ENCODE peak calls at places on chromosomes 11 and 22, in six cellular contexts. K is thoracic aorta; V is activated CD4-positive, CD25-positive, alpha-beta regulatory T cell; O is CD4-positive, alpha-beta T cell; T is IMR-90; Y is kidney. M is an unnamed sample.

GRCh38 chr22:45908961-45909360 is 68.0 kb downstream of the WNT7B start:
- DNase-seq in K (no peak), T (no peak), V (no peak), O (no peak), Y (no peak), M (no peak)

GRCh38 chr22:46936378-46936916 is 174.0 kb downstream of the TBC1D22A start:
- DNase-seq in V (no peak), O (no peak), Y (no peak), T (no peak), K (no peak), M (peak)

GRCh38 chr11:65864758-65865471 is 4.7 kb downstream of the MUS81 start:
- DNase-seq in T (no peak), K (no peak), Y (peak), O (no peak), V (no peak), M (no peak)

GRCh38 chr11:19398772-19399542 is 158.2 kb upstream of the E2F8 start:
- DNase-seq in K (no peak), Y (peak), O (no peak), V (no peak), T (peak), M (no peak)

GRCh38 chr11:69666261-69666660 is 8.9 kb downstream of the LTO1 start:
- DNase-seq in K (no peak), V (no peak), O (peak), Y (peak), T (no peak), M (no peak)

GRCh38 chr22:41971431-41971830 is 2.2 kb downstream of the SEPTIN3 start:
- DNase-seq in K (no peak), V (no peak), Y (no peak), T (no peak), O (no peak), M (no peak)

GRCh38 chr11:122393209-122393850 is 262.2 kb upstream of the UBASH3B start:
- DNase-seq in Y (no peak), T (no peak), V (no peak), K (no peak), O (no peak), M (no peak)

GRCh38 chr22:48940988-48941902 is 886.4 kb downstream of the BRD1 start:
- DNase-seq in V (no peak), K (no peak), O (peak), Y (no peak), T (no peak), M (no peak)

GRCh38 chr11:94933225-94934130 is 39.9 kb downstream of the CWC15 start:
- DNase-seq in O (no peak), K (no peak), Y (no peak), V (no peak), T (peak), M (peak)

GRCh38 chr11:117071344-117071787 is 26.9 kb downstream of the SIK3 start:
- DNase-seq in Y (no peak), O (no peak), V (no peak), T (no peak), K (no peak), M (peak)

GRCh38 chr11:18705651-18706281 is 7.2 kb downstream of the TMEM86A start:
- DNase-seq in K (no peak), T (no peak), O (no peak), V (no peak), Y (peak), M (no peak)

GRCh38 chr11:124799384-124800225 is 601 bp downstream of the MSANTD2 start:
- DNase-seq in Y (peak), T (peak), V (peak), O (peak), K (no peak), M (no peak)

GRCh38 chr11:26276798-26277424 is 55.0 kb upstream of the ANO3 start:
- DNase-seq in K (no peak), Y (no peak), T (peak), V (no peak), O (no peak), M (peak)

GRCh38 chr22:32327596-32328171 is 30.0 kb upstream of the RFPL3 start:
- DNase-seq in O (no peak), Y (no peak), T (no peak), V (no peak), K (no peak), M (no peak)

GRCh38 chr22:49833340-49834007 is 5.8 kb upstream of the BRD1 start:
- DNase-seq in O (no peak), V (no peak), K (no peak), T (no peak), Y (no peak), M (no peak)

GRCh38 chr11:70364745-70365535 is 33.4 kb upstream of the CTTN start:
- DNase-seq in K (no peak), Y (no peak), O (peak), T (no peak), V (no peak), M (no peak)

GRCh38 chr11:34250732-34251639 is 106.8 kb downstream of the ABTB2 start:
- DNase-seq in Y (no peak), V (peak), T (peak), O (peak), K (peak), M (no peak)

GRCh38 chr22:29314537-29315285 is 786 bp downstream of the RASL10A start:
- DNase-seq in O (no peak), K (no peak), T (no peak), Y (peak), V (no peak), M (no peak)

GRCh38 chr11:65479184-65480145 is 19.4 kb upstream of the MALAT1 start:
- DNase-seq in O (no peak), T (peak), Y (peak), K (peak), V (no peak), M (peak)

GRCh38 chr11:113874920-113875413 is 405 bp downstream of the USP28 start:
- DNase-seq in T (peak), V (no peak), K (no peak), Y (no peak), O (no peak), M (no peak)

GRCh38 chr22:21626735-21627469 is 2.9 kb downstream of the YDJC start:
- DNase-seq in T (no peak), K (no peak), V (no peak), O (no peak), Y (no peak), M (no peak)

GRCh38 chr11:11538277-11538960 is 83.4 kb downstream of the GALNT18 start:
- DNase-seq in V (no peak), Y (peak), T (no peak), K (no peak), O (no peak), M (no peak)

M was measured in tibial nerve.